ENCODE peak calls at places on chromosomes 11 and 22, in five cellular contexts. N is SK-N-SH, H is K562, Y is HepG2, T is GM12878. Q is an unnamed sample.

GRCh38 chr11:69280994-69281393 is 13.0 kb upstream of the MYEOV start:
- DNase-seq in N (no peak), T (no peak), H (no peak), Y (no peak), Q (no peak)

GRCh38 chr22:49457146-49457545 is 370.5 kb downstream of the BRD1 start:
- DNase-seq in Y (no peak), T (no peak), H (no peak), N (no peak), Q (no peak)

GRCh38 chr11:70176940-70177689 is 26.0 kb upstream of the FADD start:
- DNase-seq in H (peak), Y (peak), T (no peak), N (peak), Q (peak)

GRCh38 chr11:62732830-62733229 is 4.5 kb downstream of the TTC9C start:
- DNase-seq in H (no peak), T (no peak), N (no peak), Y (peak), Q (no peak)

GRCh38 chr22:19109198-19110063 is 12.8 kb downstream of the DGCR2 start:
- DNase-seq in T (peak), H (peak), Y (peak), N (no peak), Q (peak)

GRCh38 chr22:49052023-49052538 is 775.6 kb downstream of the BRD1 start:
- DNase-seq in H (peak), T (no peak), N (no peak), Y (no peak), Q (no peak)

GRCh38 chr11:98587884-98588283 is 432.9 kb upstream of the CNTN5 start:
- DNase-seq in Y (no peak), T (no peak), H (no peak), N (no peak), Q (no peak)

GRCh38 chr11:28666632-28667031 is 558.4 kb downstream of the METTL15 start:
- DNase-seq in Y (no peak), T (no peak), H (no peak), N (no peak), Q (no peak)

GRCh38 chr22:44685384-44686056 is 16.5 kb upstream of the PRR5 start:
- DNase-seq in T (peak), H (peak), N (peak), Y (no peak), Q (peak)

GRCh38 chr22:50621948-50622722 is 5.8 kb downstream of the ARSA start:
- DNase-seq in T (peak), N (peak), Y (no peak), H (no peak), Q (peak)

GRCh38 chr11:36278531-36279245 is 10.5 kb downstream of the COMMD9 start:
- DNase-seq in H (no peak), T (no peak), N (no peak), Y (no peak), Q (no peak)

GRCh38 chr11:115699733-115700132 is 195.5 kb upstream of the CADM1 start:
- DNase-seq in N (no peak), H (no peak), Y (no peak), T (no peak), Q (no peak)

GRCh38 chr11:114586797-114587196 is 8.8 kb downstream of the NXPE4 start:
- DNase-seq in Y (no peak), N (no peak), H (no peak), T (no peak), Q (no peak)

GRCh38 chr11:22879615-22880014 is 19.3 kb upstream of the CCDC179 start:
- DNase-seq in N (no peak), Y (no peak), T (no peak), H (no peak), Q (no peak)

GRCh38 chr11:119720311-119720710 is 8.7 kb downstream of the NECTIN1 start:
- DNase-seq in Y (no peak), H (no peak), T (no peak), N (no peak), Q (no peak)

GRCh38 chr11:105935791-105936190 is 86.2 kb downstream of the MSANTD4 start:
- DNase-seq in N (no peak), T (no peak), Y (no peak), H (no peak), Q (no peak)

GRCh38 chr11:125494987-125495725 is 909 bp downstream of the FEZ1 start:
- DNase-seq in H (no peak), Y (no peak), T (no peak), N (peak), Q (peak)

GRCh38 chr11:43691332-43691731 is 10.8 kb downstream of the HSD17B12 start:
- DNase-seq in H (no peak), Y (no peak), N (no peak), T (no peak), Q (peak)

GRCh38 chr11:69542314-69543168 is 61.1 kb downstream of the LINC01488 start:
- DNase-seq in H (no peak), Y (no peak), T (no peak), N (no peak), Q (no peak)

GRCh38 chr11:72224587-72225410 is at the start of gene INPPL1:
- DNase-seq in H (peak), N (peak), T (no peak), Y (no peak), Q (peak)

GRCh38 chr11:94825111-94825880 is 57.1 kb downstream of the AMOTL1 start:
- DNase-seq in H (no peak), Y (no peak), N (no peak), T (no peak), Q (no peak)

GRCh38 chr11:84894666-84895065 is 732.5 kb downstream of the DLG2 start:
- DNase-seq in Y (no peak), H (no peak), T (no peak), N (no peak), Q (no peak)

GRCh38 chr22:39908737-39909136 is 7.9 kb downstream of the GRAP2 start:
- DNase-seq in Y (no peak), H (peak), N (no peak), T (no peak), Q (no peak)

GRCh38 chr22:48053973-48054372 is 1291.5 kb downstream of the TBC1D22A start:
- DNase-seq in N (no peak), Y (no peak), T (no peak), H (no peak), Q (no peak)

GRCh38 chr11:110474578-110474977 is 44.8 kb downstream of the FDX1 start:
- DNase-seq in N (no peak), Y (no peak), T (no peak), H (no peak), Q (no peak)

GRCh38 chr11:73384871-73385692 is 8.9 kb downstream of the RELT start:
- DNase-seq in Y (no peak), H (peak), N (no peak), T (peak), Q (peak)

GRCh38 chr11:101442171-101442570 is 141.6 kb downstream of the TRPC6 start:
- DNase-seq in Y (no peak), H (no peak), T (no peak), N (no peak), Q (no peak)

GRCh38 chr11:124276081-124276480 is 19.9 kb downstream of the OR8G5 start:
- DNase-seq in Y (no peak), N (no peak), H (peak), T (no peak), Q (no peak)

GRCh38 chr11:14258177-14258935 is 100.6 kb downstream of the RRAS2 start:
- DNase-seq in T (no peak), Y (peak), H (no peak), N (no peak), Q (no peak)

GRCh38 chr11:22991196-22991595 is 130.9 kb upstream of the CCDC179 start:
- DNase-seq in T (no peak), N (no peak), H (no peak), Y (no peak), Q (no peak)

GRCh38 chr11:119974467-119974866 is 163.4 kb downstream of the TRIM29 start:
- DNase-seq in H (no peak), N (no peak), T (no peak), Y (no peak), Q (no peak)

GRCh38 chr11:25566298-25567200 is 765.4 kb upstream of the ANO3 start:
- DNase-seq in H (no peak), Y (no peak), N (no peak), T (no peak), Q (peak)

GRCh38 chr11:27722117-27722844 is 22.0 kb upstream of the BDNF start:
- DNase-seq in Y (no peak), N (peak), H (no peak), T (no peak), Q (peak)

GRCh38 chr22:35506259-35506570 is 34.4 kb upstream of the RASD2 start:
- DNase-seq in T (no peak), Y (peak), H (no peak), N (no peak), Q (no peak)

GRCh38 chr22:18044548-18045271 is 20.3 kb upstream of the MICAL3 start:
- DNase-seq in N (no peak), H (no peak), Y (peak), T (no peak), Q (no peak)

GRCh38 chr22:19615001-19615461 is 90.8 kb upstream of the CLDN5 start:
- DNase-seq in T (no peak), N (no peak), Y (no peak), H (no peak), Q (no peak)

GRCh38 chr11:8788616-8789015 is 106.0 kb downstream of the RPL27A start:
- DNase-seq in N (no peak), Y (no peak), H (no peak), T (no peak), Q (no peak)

GRCh38 chr11:131218542-131218941 is 151.9 kb upstream of the NTM start:
- DNase-seq in N (no peak), T (no peak), Y (no peak), H (no peak), Q (no peak)

GRCh38 chr11:34259087-34259486 is 98.7 kb downstream of the ABTB2 start:
- DNase-seq in H (no peak), T (no peak), N (peak), Y (no peak), Q (no peak)

GRCh38 chr11:28621648-28622215 is 513.5 kb downstream of the METTL15 start:
- DNase-seq in H (no peak), Y (no peak), N (no peak), T (no peak), Q (no peak)

DNA sequence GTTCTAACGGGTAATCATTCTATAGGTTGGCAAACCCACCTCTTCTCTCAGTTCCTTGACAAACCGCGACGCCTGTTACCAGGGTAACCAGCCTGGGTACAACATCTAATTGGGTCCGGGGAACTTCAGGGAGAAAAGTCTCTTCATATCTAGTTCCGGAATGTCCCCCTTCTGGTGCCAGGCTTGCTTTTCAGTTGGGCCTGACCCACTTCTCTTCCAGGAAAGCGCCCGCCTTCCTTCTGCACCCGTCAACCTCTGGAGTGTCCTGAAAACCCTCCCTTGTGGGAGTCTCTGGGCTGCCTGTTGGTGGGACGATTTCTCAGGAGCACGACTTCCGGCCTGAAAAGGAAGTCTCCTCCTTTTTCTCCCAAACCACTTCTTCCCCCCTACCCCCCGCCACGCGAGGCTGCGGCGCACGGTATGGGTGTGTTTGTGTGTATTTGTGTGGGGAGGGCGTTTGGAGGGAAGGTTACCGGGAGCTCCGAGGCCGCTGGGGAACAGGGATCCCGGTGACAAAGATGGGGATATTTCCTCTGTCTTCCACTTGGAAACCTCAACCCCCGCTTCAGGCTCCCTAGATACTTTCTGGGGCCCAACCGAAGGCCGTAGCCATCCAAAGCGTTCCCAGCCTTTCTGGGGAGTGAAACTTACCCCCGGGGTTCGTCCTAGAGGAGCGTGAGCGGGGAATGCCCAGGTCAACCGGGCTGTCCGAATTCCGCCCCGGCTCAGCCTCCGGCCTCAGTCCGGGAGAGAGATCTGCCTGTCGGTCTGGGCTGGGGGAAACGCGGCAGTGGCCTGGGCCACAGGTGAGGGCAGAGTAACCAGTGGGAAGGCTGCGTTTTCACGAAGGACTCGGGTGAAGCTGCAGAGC is at the start of the genes NKAPD1 and PIH1D2:
- DNase-seq in N (peak), T (peak), H (peak), Y (peak), Q (peak)
- TF ChIP-seq CTCF in N (peak), T (no peak), H (no peak), Y (no peak), Q (no peak)

DNA sequence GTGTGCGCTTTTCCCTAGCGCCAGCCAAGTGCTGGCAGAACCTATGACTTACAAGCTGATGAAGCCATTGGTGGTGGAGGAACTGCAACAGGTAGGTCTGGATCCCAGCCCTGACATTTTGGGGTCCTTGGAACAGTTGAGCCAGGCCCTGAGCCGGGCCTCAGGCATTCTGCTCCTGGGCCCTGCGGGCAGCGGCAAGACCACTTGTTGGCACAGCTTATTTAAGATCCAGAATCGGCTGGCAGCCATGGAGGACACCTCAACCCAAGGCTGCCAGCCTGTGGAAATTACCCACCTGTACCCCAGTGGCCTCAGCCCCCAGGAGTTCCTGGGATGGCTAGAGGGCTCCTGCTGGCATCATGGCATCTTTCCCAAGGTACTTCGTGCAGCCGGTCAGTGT is 49.7 kb downstream of the DNHD1 start:
- DNase-seq in T (no peak), H (no peak), Y (no peak), N (no peak), Q (no peak)
- TF ChIP-seq REST in T (no peak), H (no peak), Y (no peak), N (no peak), Q (no peak)

GRCh38 chr11:77127969-77128691 is at the start of gene MYO7A:
- DNase-seq in T (no peak), N (peak), H (peak), Y (peak), Q (no peak)
- TF ChIP-seq GABPA in T (no peak), N (no peak), H (no peak), Y (no peak), Q (no peak)

GRCh38 chr22:42726811-42727210 is 6.1 kb upstream of the A4GALT start:
- DNase-seq in N (no peak), T (no peak), Y (no peak), H (no peak), Q (no peak)
- TF ChIP-seq CTCF in N (no peak), T (no peak), Y (no peak), H (no peak), Q (no peak)

DNA sequence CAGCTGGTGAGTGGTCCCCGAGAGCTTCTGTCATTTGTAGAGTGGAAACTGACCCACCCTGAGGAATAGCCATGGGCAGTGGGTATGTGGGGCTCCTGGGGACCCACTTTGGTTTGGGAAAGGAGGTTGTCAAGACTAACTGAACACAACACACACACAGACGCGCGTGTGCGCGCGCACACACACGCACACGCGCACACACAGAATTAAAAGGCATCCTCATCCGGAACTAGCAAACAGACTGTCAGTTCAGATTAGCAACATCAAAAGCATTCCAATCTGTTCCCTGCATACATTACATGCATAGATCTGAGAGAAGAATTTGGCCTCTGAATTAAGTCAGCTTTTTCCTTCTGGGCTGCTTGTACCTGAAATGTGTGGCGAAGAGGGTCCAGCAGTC is 284.7 kb downstream of the ST3GAL4 start:
- DNase-seq in Y (no peak), H (no peak), N (no peak), T (no peak), Q (no peak)
- TF ChIP-seq REST in Y (no peak), H (no peak), N (no peak), T (no peak), Q (no peak)

DNA sequence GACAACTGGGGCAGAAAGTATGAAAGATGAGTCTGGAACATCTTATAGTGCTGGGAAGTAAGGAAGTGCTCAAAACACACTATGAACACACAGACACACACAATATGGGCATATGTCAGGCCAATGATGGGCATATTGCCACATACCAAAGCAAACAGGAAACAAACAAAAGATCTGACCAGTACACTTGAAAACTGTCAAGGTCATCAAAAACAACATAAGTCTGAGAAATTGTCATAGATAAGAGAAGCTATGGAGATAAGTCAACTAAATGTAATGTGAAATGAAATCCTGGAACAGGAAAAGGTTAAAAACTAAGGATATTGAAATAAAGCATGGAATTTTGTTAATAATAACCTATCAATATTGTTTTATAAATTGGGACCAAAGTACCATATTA is 46.4 kb downstream of the GUCY1A2 start:
- DNase-seq in N (no peak), H (no peak), Y (no peak), T (no peak), Q (no peak)
- TF ChIP-seq GABPA in N (no peak), H (no peak), Y (no peak), T (no peak), Q (no peak)